ENCODE peak calls at places on chromosomes 5 and 9, in ten cellular contexts. Q is right atrium auricular region, S is ovary, M is kidney, F is HCT116, X is tibial artery, W is body of pancreas, J is neural progenitor cell, R is hepatocyte, N is heart left ventricle. A is an unnamed sample.
A peak's percentile ranks its signal among the peaks of the same experiment; 100 is the strongest.

GRCh38 chr9:13569706-13570423 is 290.4 kb upstream of the MPDZ start:
- DNase-seq in Q (no peak), S (no peak), M (no peak), F (no peak), X (no peak), W (no peak), J (no peak), R (no peak), N (no peak), A (no peak)

GRCh38 chr9:74824654-74825053 is 63.1 kb downstream of the TRPM6 start:
- DNase-seq in Q (no peak), S (no peak), M (no peak), F (no peak), X (no peak), W (peak; percentile 31), J (no peak), R (no peak), N (peak; percentile 50), A (no peak)

GRCh38 chr5:122327110-122327509 is 15.1 kb downstream of the SNCAIP start:
- DNase-seq in Q (no peak), S (no peak), M (no peak), F (no peak), X (no peak), W (no peak), J (no peak), R (no peak), N (no peak), A (no peak)

GRCh38 chr9:28956111-28956880 is 1383.0 kb upstream of the C9orf72 start:
- DNase-seq in Q (no peak), S (no peak), M (no peak), F (no peak), X (no peak), W (no peak), J (no peak), R (no peak), N (no peak), A (no peak)

GRCh38 chr5:158940977-158941376 is 158.7 kb downstream of the EBF1 start:
- DNase-seq in Q (no peak), S (no peak), M (no peak), F (no peak), X (no peak), W (no peak), J (no peak), R (no peak), N (no peak), A (no peak)

GRCh38 chr9:114484854-114485443 is 20.3 kb downstream of the WHRN start:
- DNase-seq in Q (no peak), S (no peak), M (no peak), F (peak; percentile 73), X (no peak), W (no peak), J (no peak), R (no peak), N (no peak), A (no peak)

GRCh38 chr5:395156-395920 is 47.6 kb upstream of the EXOC3 start:
- DNase-seq in Q (peak; percentile 51), S (no peak), M (no peak), F (no peak), X (peak; percentile 48), W (no peak), J (no peak), R (peak; percentile 68), N (no peak), A (peak; percentile 64)

GRCh38 chr5:96017951-96018350 is 56.3 kb upstream of the ELL2 start:
- DNase-seq in Q (no peak), S (no peak), M (no peak), F (no peak), X (no peak), W (no peak), J (peak; percentile 11), R (peak; percentile 49), N (no peak), A (no peak)

GRCh38 chr5:88897748-88898147 is 14.8 kb upstream of the MEF2C start:
- DNase-seq in Q (no peak), S (no peak), M (no peak), F (no peak), X (no peak), W (no peak), J (no peak), R (no peak), N (no peak), A (no peak)

GRCh38 chr5:38738898-38739743 is 106.7 kb upstream of the OSMR start:
- DNase-seq in Q (no peak), S (no peak), M (no peak), F (no peak), X (no peak), W (no peak), J (no peak), R (no peak), N (no peak), A (no peak)

GRCh38 chr9:133122935-133123611 is 2.0 kb upstream of the RALGDS start:
- DNase-seq in Q (peak; percentile 84), S (peak; percentile 78), M (no peak), F (no peak), X (no peak), W (no peak), J (no peak), R (peak; percentile 86), N (no peak), A (no peak)

GRCh38 chr5:93736284-93736683 is 5.1 kb downstream of the POU5F2 start:
- DNase-seq in Q (no peak), S (no peak), M (no peak), F (no peak), X (no peak), W (no peak), J (no peak), R (no peak), N (no peak), A (no peak)

GRCh38 chr5:160506006-160507004 is 84.7 kb downstream of the PTTG1 start:
- DNase-seq in Q (peak; percentile 73), S (no peak), M (no peak), F (no peak), X (no peak), W (no peak), J (peak; percentile 23), R (peak; percentile 28), N (peak; percentile 34), A (no peak)

GRCh38 chr5:93794954-93795353 is 53.6 kb upstream of the POU5F2 start:
- DNase-seq in Q (no peak), S (no peak), M (peak; percentile 40), F (no peak), X (no peak), W (no peak), J (no peak), R (peak; percentile 12), N (no peak), A (no peak)

GRCh38 chr9:129138476-129139232 is 27.4 kb downstream of the PTPA start:
- DNase-seq in Q (peak; percentile 92), S (peak; percentile 78), M (peak; percentile 91), F (no peak), X (peak; percentile 92), W (peak; percentile 76), J (no peak), R (peak; percentile 55), N (peak; percentile 74), A (peak; percentile 92)
- H3K4me3 ChIP-seq in Q (peak overlapping the region; percentile 51), S (no peak overlapping the region), M (no peak overlapping the region), F (no peak overlapping the region), X (peak overlapping the region; percentile 57), W (no peak overlapping the region), J (no peak overlapping the region), R (no peak overlapping the region), N (no peak overlapping the region), A (peak overlapping the region; percentile 72)

GRCh38 chr9:88179080-88179521 is 40.8 kb upstream of the SPATA31C2 start:
- DNase-seq in Q (no peak), S (no peak), M (no peak), F (no peak), X (no peak), W (no peak), J (no peak), R (no peak), N (no peak), A (no peak)

GRCh38 chr9:88173378-88173999 is 35.2 kb upstream of the SPATA31C2 start:
- DNase-seq in Q (no peak), S (no peak), M (no peak), F (peak; percentile 81), X (peak; percentile 70), W (peak; percentile 17), J (peak; percentile 74), R (peak; percentile 70), N (peak; percentile 25), A (no peak)

GRCh38 chr9:88169700-88170099 is 31.4 kb upstream of the SPATA31C2 start:
- DNase-seq in Q (no peak), S (no peak), M (no peak), F (no peak), X (no peak), W (no peak), J (no peak), R (no peak), N (no peak), A (no peak)

GRCh38 chr9:88177343-88177742 is 39.1 kb upstream of the SPATA31C2 start:
- DNase-seq in Q (no peak), S (no peak), M (no peak), F (no peak), X (no peak), W (no peak), J (no peak), R (no peak), N (no peak), A (no peak)

GRCh38 chr9:88174324-88174723 is 36.0 kb upstream of the SPATA31C2 start:
- DNase-seq in Q (no peak), S (no peak), M (no peak), F (no peak), X (no peak), W (no peak), J (peak; percentile 33), R (peak; percentile 34), N (no peak), A (no peak)
- TF ChIP-seq CTCF in Q (no peak), S (no peak), M (peak; percentile 14), F (no peak), X (no peak), W (no peak), J (peak; percentile 11), R (no peak), N (no peak), A (no peak)

GRCh38 chr9:110101531-110102161 is 106.3 kb downstream of the C9orf152 start:
- DNase-seq in Q (no peak), S (no peak), M (no peak), F (no peak), X (no peak), W (no peak), J (no peak), R (no peak), N (peak; percentile 41), A (no peak)
- H3K27ac ChIP-seq in Q (no peak overlapping the region), S (no peak overlapping the region), M (no peak overlapping the region), F (no peak overlapping the region), X (no peak overlapping the region), W (no peak overlapping the region), J (no peak overlapping the region), R (no peak overlapping the region), N (peak overlapping the region; percentile 18), A (no peak overlapping the region)

DNA sequence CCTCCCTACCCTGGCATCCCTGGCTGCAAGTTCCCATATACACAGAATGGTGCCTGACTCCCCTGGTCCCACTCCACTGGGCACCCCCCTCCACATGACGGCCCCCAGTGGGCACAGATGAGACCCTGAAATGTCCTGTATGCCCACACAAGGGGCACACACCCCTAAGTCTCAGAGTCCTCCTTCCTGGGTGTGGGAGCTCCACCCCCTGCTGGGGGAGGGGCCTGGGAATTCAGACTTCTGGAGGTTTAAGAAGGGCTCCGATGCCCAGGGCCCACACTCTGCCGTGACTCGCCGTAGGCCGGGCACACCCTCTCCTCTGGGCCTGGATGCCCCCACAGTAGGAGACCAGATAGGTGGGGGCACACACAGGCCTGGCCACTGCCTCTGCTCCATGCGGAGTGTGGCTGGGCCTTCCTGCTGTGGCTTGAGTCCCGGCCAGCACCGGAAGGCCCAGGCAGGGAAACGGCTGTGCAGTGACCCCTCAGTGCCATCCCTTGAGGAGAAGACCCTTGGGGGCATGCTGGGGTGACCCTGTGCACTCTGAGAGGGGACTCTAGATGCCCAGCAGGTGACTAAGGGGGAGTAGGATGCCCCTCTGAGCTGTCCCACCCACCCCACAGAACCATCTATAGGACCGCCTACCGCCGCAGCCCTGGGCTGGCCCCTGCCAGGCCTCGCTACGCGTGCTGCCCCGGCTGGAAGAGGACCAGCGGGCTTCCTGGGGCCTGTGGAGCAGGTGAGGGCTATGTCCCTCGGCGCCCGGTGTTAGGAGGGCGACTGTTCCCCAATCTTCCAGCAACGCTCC is 6.5 kb downstream of the EGFL7 start:
- DNase-seq in Q (no peak), S (no peak), M (no peak), F (no peak), X (no peak), W (peak; percentile 71), J (no peak), R (no peak), N (no peak), A (no peak)
- H3K4me3 ChIP-seq in Q (peak overlapping the region; percentile 66), S (no peak overlapping the region), M (peak overlapping the region; percentile 49), F (no peak overlapping the region), X (peak overlapping the region; percentile 46), W (no peak overlapping the region), J (no peak overlapping the region), R (no peak overlapping the region), N (peak overlapping the region; percentile 57), A (peak overlapping the region; percentile 76)